ENCODE peak calls at places on chromosomes 11 and 22, in six cellular contexts. X, W, C, T, U and I are unnamed samples.

GRCh38 chr11:21928834-21929233 is 264.1 kb upstream of the ANO5 start:
- DNase-seq in X (no peak), W (no peak), C (no peak), T (no peak), U (no peak), I (no peak)

GRCh38 chr11:2898366-2899079 is 12.9 kb upstream of the CDKN1C start:
- DNase-seq in X (no peak), W (no peak), C (peak), T (no peak), U (peak), I (peak)

GRCh38 chr22:21106000-21106399 is 60.3 kb downstream of the LRRC74B start:
- DNase-seq in X (no peak), W (no peak), C (no peak), T (no peak), U (no peak), I (peak)

GRCh38 chr11:2580061-2580421 is 119.8 kb downstream of the KCNQ1OT1 start:
- DNase-seq in X (no peak), W (peak), C (no peak), T (no peak), U (no peak), I (no peak)

GRCh38 chr11:504053-504993 is 2.7 kb downstream of the RNH1 start:
- DNase-seq in X (no peak), W (no peak), C (no peak), T (no peak), U (no peak), I (no peak)

GRCh38 chr11:66996609-66997273 is 21.6 kb downstream of the C11orf86 start:
- DNase-seq in X (no peak), W (no peak), C (peak), T (no peak), U (peak), I (peak)

GRCh38 chr11:118175031-118175531 is 1.4 kb downstream of the SCN2B start:
- DNase-seq in X (no peak), W (no peak), C (peak), T (no peak), U (no peak), I (peak)

GRCh38 chr22:25869771-25870170 is 127.8 kb downstream of the MYO18B start:
- DNase-seq in X (no peak), W (no peak), C (no peak), T (no peak), U (no peak), I (no peak)

GRCh38 chr22:38882480-38882879 is 10.5 kb upstream of the CBX6 start:
- DNase-seq in X (no peak), W (no peak), C (peak), T (no peak), U (no peak), I (no peak)

GRCh38 chr11:64331569-64332371 is 8.2 kb upstream of the CCDC88B start:
- DNase-seq in X (no peak), W (peak), C (peak), T (no peak), U (peak), I (peak)

GRCh38 chr22:29784451-29785361 is 17.5 kb downstream of the UQCR10 start:
- DNase-seq in X (no peak), W (no peak), C (peak), T (no peak), U (no peak), I (no peak)

GRCh38 chr22:44519895-44520294 is 21.9 kb upstream of the RTL6 start:
- DNase-seq in X (no peak), W (no peak), C (no peak), T (no peak), U (no peak), I (no peak)

GRCh38 chr11:46100670-46101069 is 20.6 kb downstream of the PHF21A start:
- DNase-seq in X (no peak), W (no peak), C (no peak), T (no peak), U (no peak), I (no peak)

GRCh38 chr11:65787649-65788622 is 1.1 kb downstream of the OVOL1 start:
- DNase-seq in X (peak), W (peak), C (no peak), T (no peak), U (no peak), I (peak)

GRCh38 chr11:43632171-43632570 is 48.4 kb upstream of the HSD17B12 start:
- DNase-seq in X (no peak), W (no peak), C (peak), T (no peak), U (peak), I (peak)

GRCh38 chr11:35539256-35539655 is 13.8 kb upstream of the PAMR1 start:
- DNase-seq in X (no peak), W (no peak), C (no peak), T (no peak), U (no peak), I (no peak)

GRCh38 chr11:117000039-117000740 is 98.0 kb downstream of the SIK3 start:
- DNase-seq in X (no peak), W (no peak), C (no peak), T (no peak), U (no peak), I (no peak)

GRCh38 chr22:49303781-49304461 is 523.8 kb downstream of the BRD1 start:
- DNase-seq in X (no peak), W (peak), C (no peak), T (no peak), U (no peak), I (no peak)

GRCh38 chr11:92697461-92698314 is 271.8 kb upstream of the MTNR1B start:
- DNase-seq in X (no peak), W (no peak), C (peak), T (no peak), U (no peak), I (no peak)

DNA sequence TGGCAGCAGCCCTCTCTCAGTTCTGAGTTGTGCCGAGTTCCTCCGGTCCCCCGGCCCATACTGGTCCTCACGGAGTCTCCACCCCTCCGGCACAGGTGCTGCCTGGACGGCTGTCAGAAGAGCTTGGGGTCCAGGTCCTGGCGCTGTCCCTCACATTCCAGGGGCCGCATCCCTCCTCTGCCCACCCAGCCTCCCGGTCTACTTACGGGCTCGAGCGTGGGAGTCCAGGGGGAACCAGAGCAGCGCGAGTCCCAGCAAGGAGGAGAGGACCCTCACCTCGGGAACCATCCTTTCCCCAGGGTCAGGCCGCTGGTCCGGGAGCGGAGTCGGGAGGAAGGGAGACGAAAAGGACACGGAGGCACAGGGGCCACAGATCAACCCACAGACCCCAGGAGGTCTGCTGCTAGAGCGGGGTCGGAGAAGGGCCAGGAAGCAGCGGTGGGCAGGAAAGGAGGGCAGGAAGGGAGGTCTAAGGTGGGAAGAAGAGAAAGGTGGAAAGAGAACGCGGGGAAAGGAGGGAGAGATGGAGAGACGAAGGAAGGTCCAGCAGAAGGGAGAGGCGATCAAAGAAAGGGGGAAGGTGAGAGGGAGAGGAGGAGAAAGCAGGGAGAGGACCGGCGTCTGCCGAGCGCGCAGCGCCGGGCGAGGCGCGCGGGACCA is 495 bp downstream of the CHRDL2 start:
- DNase-seq in X (no peak), W (peak), C (no peak), T (no peak), U (no peak), I (peak)
- H2BK15ac ChIP-seq in X (no peak), W (no peak), C (no peak), T (no peak), U (no peak), I (no peak)

GRCh38 chr11:78332872-78333271 is 84.7 kb downstream of the GAB2 start:
- DNase-seq in X (no peak), W (no peak), C (no peak), T (no peak), U (no peak), I (no peak)

GRCh38 chr11:78332174-78332866 is 85.3 kb downstream of the GAB2 start:
- DNase-seq in X (no peak), W (no peak), C (peak), T (no peak), U (no peak), I (no peak)

GRCh38 chr11:78331711-78332110 is 85.9 kb downstream of the GAB2 start:
- DNase-seq in X (no peak), W (no peak), C (no peak), T (no peak), U (no peak), I (no peak)

GRCh38 chr11:78327945-78328344 is 89.7 kb downstream of the GAB2 start:
- DNase-seq in X (no peak), W (no peak), C (no peak), T (no peak), U (no peak), I (no peak)

GRCh38 chr11:78330361-78330760 is 87.3 kb downstream of the GAB2 start:
- DNase-seq in X (no peak), W (no peak), C (no peak), T (no peak), U (no peak), I (no peak)
- H2BK15ac ChIP-seq in X (no peak), W (no peak), C (no peak), T (no peak), U (no peak), I (no peak)

GRCh38 chr11:16363709-16364108 is 7.4 kb upstream of the SOX6 start:
- DNase-seq in X (no peak), W (no peak), C (no peak), T (no peak), U (no peak), I (peak)
- H2BK15ac ChIP-seq in X (no peak), W (no peak), C (no peak), T (no peak), U (no peak), I (no peak)

GRCh38 chr11:70341881-70342429 is 56.4 kb upstream of the CTTN start:
- DNase-seq in X (no peak), W (no peak), C (no peak), T (no peak), U (no peak), I (peak)
- H2BK15ac ChIP-seq in X (no peak), W (no peak), C (no peak), T (no peak), U (no peak), I (no peak)

DNA sequence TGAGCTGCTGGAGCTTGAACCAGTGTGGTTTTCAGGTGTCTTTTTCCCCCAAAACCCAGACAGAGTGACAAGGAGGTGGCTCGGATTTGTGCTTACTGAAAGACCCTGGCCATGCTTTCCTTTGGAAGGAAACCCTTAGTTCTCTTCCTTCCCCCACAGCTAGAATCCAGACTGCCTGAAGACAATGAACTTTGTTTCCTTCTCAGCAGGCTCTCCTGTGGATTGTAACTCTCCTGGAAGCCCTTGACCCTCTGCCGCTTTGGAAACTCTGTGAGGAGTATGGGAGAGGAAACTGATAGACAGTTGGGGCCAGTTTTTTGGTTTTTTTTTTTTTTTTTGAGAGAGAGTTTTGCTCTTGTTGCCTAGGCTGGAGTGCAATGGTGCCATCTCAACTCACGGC is 62.1 kb upstream of the SESN3 start:
- DNase-seq in X (no peak), W (no peak), C (no peak), T (no peak), U (no peak), I (peak)
- H2BK15ac ChIP-seq in X (no peak), W (no peak), C (no peak), T (no peak), U (no peak), I (no peak)